ENCODE peak calls at places on chromosomes 5 and 9, in ten cellular contexts. G is left lung; Y is PC-9; J is GM23248; V is CD4-positive, alpha-beta T cell; D is left ventricle myocardium inferior; B is spleen; F is colonic mucosa; N is coronary artery; A is CD8-positive, alpha-beta T cell. I is an unnamed sample.

GRCh38 chr5:32805966-32806626 is 95.0 kb downstream of the NPR3 start:
- DNase-seq in G (no peak), Y (no peak), J (peak; percentile 94), V (no peak), D (no peak), B (no peak), F (no peak), N (no peak), A (no peak), I (no peak)

GRCh38 chr9:10062629-10063395 is 550.0 kb downstream of the PTPRD start:
- DNase-seq in G (no peak), Y (no peak), J (peak; percentile 75), V (no peak), D (no peak), B (no peak), F (no peak), N (no peak), A (no peak), I (no peak)

GRCh38 chr9:13113751-13114150 is 165.7 kb downstream of the MPDZ start:
- DNase-seq in G (no peak), Y (no peak), J (peak; percentile 36), V (no peak), D (no peak), B (no peak), F (no peak), N (no peak), A (no peak), I (no peak)

GRCh38 chr9:1647776-1648175 is 367.4 kb upstream of the SMARCA2 start:
- DNase-seq in G (no peak), Y (no peak), J (peak; percentile 53), V (no peak), D (no peak), B (no peak), F (no peak), N (no peak), A (no peak), I (peak; percentile 54)

GRCh38 chr9:5825223-5825622 is 7.7 kb downstream of the ERMP1 start:
- DNase-seq in G (no peak), Y (no peak), J (no peak), V (no peak), D (no peak), B (no peak), F (no peak), N (no peak), A (no peak), I (no peak)

GRCh38 chr5:143657814-143658395 is 154.1 kb upstream of the HMHB1 start:
- DNase-seq in G (no peak), Y (peak; percentile 34), J (no peak), V (no peak), D (no peak), B (no peak), F (no peak), N (no peak), A (no peak), I (no peak)

GRCh38 chr5:172564883-172565282 is 76.2 kb upstream of the NEURL1B start:
- DNase-seq in G (no peak), Y (no peak), J (no peak), V (no peak), D (no peak), B (no peak), F (no peak), N (no peak), A (no peak), I (no peak)

GRCh38 chr9:128747233-128747632 is 23.3 kb upstream of the ZDHHC12 start:
- DNase-seq in G (no peak), Y (no peak), J (no peak), V (no peak), D (no peak), B (no peak), F (no peak), N (no peak), A (no peak), I (no peak)

GRCh38 chr5:72659726-72660125 is 152.5 kb upstream of the ZNF366 start:
- DNase-seq in G (no peak), Y (no peak), J (no peak), V (no peak), D (no peak), B (no peak), F (no peak), N (no peak), A (no peak), I (no peak)

GRCh38 chr5:175690586-175690985 is 32.7 kb downstream of the HRH2 start:
- DNase-seq in G (no peak), Y (no peak), J (no peak), V (no peak), D (no peak), B (peak; percentile 41), F (no peak), N (no peak), A (no peak), I (no peak)

GRCh38 chr5:175688352-175689146 is 30.7 kb downstream of the HRH2 start:
- DNase-seq in G (peak; percentile 54), Y (no peak), J (no peak), V (no peak), D (no peak), B (peak; percentile 69), F (no peak), N (no peak), A (no peak), I (no peak)

GRCh38 chr5:175691761-175692160 is 33.9 kb downstream of the HRH2 start:
- DNase-seq in G (no peak), Y (no peak), J (no peak), V (no peak), D (no peak), B (peak; percentile 64), F (no peak), N (no peak), A (no peak), I (no peak)

GRCh38 chr5:175689147-175689991 is 31.5 kb downstream of the HRH2 start:
- DNase-seq in G (peak; percentile 71), Y (no peak), J (peak; percentile 33), V (no peak), D (peak; percentile 36), B (peak; percentile 77), F (no peak), N (peak; percentile 90), A (no peak), I (no peak)

GRCh38 chr5:175690025-175690424 is 32.2 kb downstream of the HRH2 start:
- DNase-seq in G (peak; percentile 74), Y (no peak), J (no peak), V (no peak), D (no peak), B (peak; percentile 76), F (no peak), N (no peak), A (no peak), I (no peak)
- H3K27ac ChIP-seq in G (peak overlapping the region; percentile 88), Y (no peak overlapping the region), J (no peak overlapping the region), V (no peak overlapping the region), D (peak overlapping the region; percentile 92), B (peak overlapping the region; percentile 84), F (no peak overlapping the region), N (peak overlapping the region; percentile 56), A (no peak overlapping the region), I (no peak overlapping the region)

GRCh38 chr9:27541740-27542139 is 12.1 kb upstream of the MOB3B start:
- DNase-seq in G (no peak), Y (no peak), J (no peak), V (no peak), D (no peak), B (no peak), F (no peak), N (no peak), A (no peak), I (no peak)

GRCh38 chr9:27539479-27540441 is 10.1 kb upstream of the MOB3B start:
- DNase-seq in G (no peak), Y (peak; percentile 9), J (peak; percentile 63), V (no peak), D (no peak), B (no peak), F (no peak), N (peak; percentile 75), A (no peak), I (no peak)

GRCh38 chr9:27540537-27540936 is 10.9 kb upstream of the MOB3B start:
- DNase-seq in G (no peak), Y (no peak), J (no peak), V (no peak), D (no peak), B (no peak), F (no peak), N (no peak), A (no peak), I (no peak)

GRCh38 chr9:27545471-27545870 is 15.9 kb upstream of the MOB3B start:
- DNase-seq in G (no peak), Y (no peak), J (no peak), V (no peak), D (no peak), B (no peak), F (peak; percentile 56), N (no peak), A (no peak), I (no peak)

GRCh38 chr9:27542519-27542918 is 12.9 kb upstream of the MOB3B start:
- DNase-seq in G (no peak), Y (no peak), J (no peak), V (no peak), D (no peak), B (no peak), F (no peak), N (no peak), A (no peak), I (no peak)
- H3K27ac ChIP-seq in G (no peak overlapping the region), Y (no peak overlapping the region), J (no peak overlapping the region), V (no peak overlapping the region), D (no peak overlapping the region), B (no peak overlapping the region), F (no peak overlapping the region), N (peak overlapping the region; percentile 71), A (no peak overlapping the region), I (no peak overlapping the region)

GRCh38 chr5:139273572-139274264 is 19.8 kb upstream of the MATR3 start:
- DNase-seq in G (peak; percentile 98), Y (peak; percentile 94), J (peak; percentile 93), V (peak; percentile 88), D (peak; percentile 88), B (peak; percentile 97), F (peak; percentile 93), N (peak; percentile 91), A (peak; percentile 73), I (no peak)
- H3K27ac ChIP-seq in G (peak overlapping the region; percentile 80), Y (peak overlapping the region; percentile 81), J (peak overlapping the region; percentile 46), V (peak overlapping the region; percentile 38), D (peak overlapping the region; percentile 89), B (peak overlapping the region; percentile 76), F (peak overlapping the region; percentile 64), N (peak overlapping the region; percentile 31), A (peak overlapping the region; percentile 57), I (peak overlapping the region; percentile 72)

GRCh38 chr9:125509476-125509875 is 197.5 kb downstream of the MAPKAP1 start:
- DNase-seq in G (no peak), Y (no peak), J (peak; percentile 83), V (no peak), D (no peak), B (no peak), F (no peak), N (no peak), A (no peak), I (no peak)

GRCh38 chr9:125510980-125511379 is 196.0 kb downstream of the MAPKAP1 start:
- DNase-seq in G (no peak), Y (no peak), J (no peak), V (no peak), D (no peak), B (no peak), F (no peak), N (no peak), A (no peak), I (no peak)

GRCh38 chr9:125513634-125514413 is 193.2 kb downstream of the MAPKAP1 start:
- DNase-seq in G (no peak), Y (peak; percentile 75), J (peak; percentile 78), V (no peak), D (peak; percentile 35), B (no peak), F (peak; percentile 39), N (no peak), A (no peak), I (peak; percentile 78)

GRCh38 chr9:125514468-125514867 is 192.5 kb downstream of the MAPKAP1 start:
- DNase-seq in G (no peak), Y (no peak), J (no peak), V (no peak), D (no peak), B (no peak), F (no peak), N (no peak), A (no peak), I (no peak)

GRCh38 chr9:125511780-125512179 is 195.2 kb downstream of the MAPKAP1 start:
- DNase-seq in G (no peak), Y (no peak), J (no peak), V (no peak), D (no peak), B (no peak), F (no peak), N (no peak), A (no peak), I (no peak)
- H3K27ac ChIP-seq in G (no peak overlapping the region), Y (no peak overlapping the region), J (no peak overlapping the region), V (no peak overlapping the region), D (peak overlapping the region; percentile 76), B (no peak overlapping the region), F (peak overlapping the region; percentile 42), N (no peak overlapping the region), A (no peak overlapping the region), I (peak overlapping the region; percentile 63)

I was measured in epithelial cell of prostate.